ENCODE peak calls at places on chromosome 13, in six cellular contexts. D is HL-60, F is uterus, K is cardiac muscle cell, H is brain microvascular endothelial cell, G is esophagus squamous epithelium. Y is an unnamed sample.

GRCh38 chr13:73850104-73850898 is 283.9 kb downstream of the KLF12 start:
- DNase-seq in D (no peak), F (no peak), K (no peak), H (no peak), G (no peak), Y (no peak)

GRCh38 chr13:52695856-52696255 is 43.2 kb downstream of the SUGT1 start:
- DNase-seq in D (peak), F (no peak), K (peak), H (peak), G (no peak), Y (no peak)

GRCh38 chr13:100158569-100158968 is 69.7 kb downstream of the PCCA start:
- DNase-seq in D (no peak), F (no peak), K (no peak), H (no peak), G (no peak), Y (no peak)

GRCh38 chr13:71017607-71018006 is 849.4 kb downstream of the DACH1 start:
- DNase-seq in D (no peak), F (no peak), K (no peak), H (no peak), G (no peak), Y (no peak)

GRCh38 chr13:113907637-113908617 is 44.1 kb upstream of the GAS6 start:
- DNase-seq in D (no peak), F (peak), K (peak), H (no peak), G (no peak), Y (no peak)

GRCh38 chr13:108855737-108856387 is 226.5 kb downstream of the MYO16 start:
- DNase-seq in D (no peak), F (no peak), K (no peak), H (no peak), G (no peak), Y (no peak)

GRCh38 chr13:111494641-111495040 is 174.2 kb downstream of the TEX29 start:
- DNase-seq in D (no peak), F (peak), K (no peak), H (no peak), G (no peak), Y (no peak)

GRCh38 chr13:81874253-81874652 is 1533.3 kb upstream of the SPRY2 start:
- DNase-seq in D (no peak), F (no peak), K (no peak), H (no peak), G (no peak), Y (no peak)

GRCh38 chr13:20923272-20923671 is 20.7 kb upstream of the XPO4 start:
- DNase-seq in D (no peak), F (no peak), K (no peak), H (no peak), G (no peak), Y (no peak)

GRCh38 chr13:114035583-114036501 is 62.0 kb upstream of the C13orf46 start:
- DNase-seq in D (no peak), F (no peak), K (peak), H (peak), G (no peak), Y (peak)

GRCh38 chr13:21100994-21101757 is 39.8 kb upstream of the LATS2 start:
- DNase-seq in D (no peak), F (no peak), K (no peak), H (no peak), G (no peak), Y (no peak)

GRCh38 chr13:68275758-68276157 is 1045.6 kb upstream of the PCDH9 start:
- DNase-seq in D (no peak), F (no peak), K (no peak), H (no peak), G (no peak), Y (no peak)

GRCh38 chr13:111531505-111531904 is 211.1 kb downstream of the TEX29 start:
- DNase-seq in D (no peak), F (no peak), K (peak), H (peak), G (no peak), Y (no peak)

DNA sequence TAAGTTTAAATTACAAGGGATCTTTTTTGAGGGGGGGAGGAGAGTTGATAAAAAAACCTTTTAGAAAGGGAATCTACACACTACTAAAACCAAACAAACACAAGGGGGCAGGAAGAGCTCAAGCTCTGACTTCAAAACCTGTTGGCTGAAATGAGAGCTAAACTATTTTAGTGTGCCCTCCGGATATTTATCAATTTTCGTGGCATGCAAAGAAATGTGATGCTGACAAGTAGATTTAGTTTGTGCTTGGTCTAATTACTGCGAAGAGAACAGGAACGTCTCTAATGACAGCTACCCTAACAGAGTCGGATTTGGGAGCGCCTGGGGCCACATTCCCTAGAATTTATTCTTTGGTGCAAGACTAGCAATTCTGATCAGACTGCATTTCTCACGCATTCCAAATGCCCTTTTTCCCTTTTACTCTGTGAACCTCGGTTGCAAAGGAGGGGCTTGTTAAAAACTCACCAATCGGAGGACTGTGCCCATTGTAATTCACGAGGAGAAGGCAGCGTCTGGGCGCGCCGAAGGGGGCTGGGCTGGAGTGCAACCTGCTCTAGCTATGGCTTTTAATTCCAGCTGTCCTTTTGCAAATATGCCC is 804 bp upstream of the FREM2 start:
- DNase-seq in D (no peak), F (no peak), K (peak), H (no peak), G (no peak), Y (no peak)
- TF ChIP-seq CTCF in D (no peak), F (peak), K (peak), H (peak), G (peak), Y (peak)

GRCh38 chr13:29319451-29319850 is 276.0 kb downstream of the SLC7A1 start:
- DNase-seq in D (no peak), F (no peak), K (no peak), H (no peak), G (no peak), Y (no peak)
- TF ChIP-seq CTCF in D (no peak), F (no peak), K (no peak), H (no peak), G (no peak), Y (no peak)

DNA sequence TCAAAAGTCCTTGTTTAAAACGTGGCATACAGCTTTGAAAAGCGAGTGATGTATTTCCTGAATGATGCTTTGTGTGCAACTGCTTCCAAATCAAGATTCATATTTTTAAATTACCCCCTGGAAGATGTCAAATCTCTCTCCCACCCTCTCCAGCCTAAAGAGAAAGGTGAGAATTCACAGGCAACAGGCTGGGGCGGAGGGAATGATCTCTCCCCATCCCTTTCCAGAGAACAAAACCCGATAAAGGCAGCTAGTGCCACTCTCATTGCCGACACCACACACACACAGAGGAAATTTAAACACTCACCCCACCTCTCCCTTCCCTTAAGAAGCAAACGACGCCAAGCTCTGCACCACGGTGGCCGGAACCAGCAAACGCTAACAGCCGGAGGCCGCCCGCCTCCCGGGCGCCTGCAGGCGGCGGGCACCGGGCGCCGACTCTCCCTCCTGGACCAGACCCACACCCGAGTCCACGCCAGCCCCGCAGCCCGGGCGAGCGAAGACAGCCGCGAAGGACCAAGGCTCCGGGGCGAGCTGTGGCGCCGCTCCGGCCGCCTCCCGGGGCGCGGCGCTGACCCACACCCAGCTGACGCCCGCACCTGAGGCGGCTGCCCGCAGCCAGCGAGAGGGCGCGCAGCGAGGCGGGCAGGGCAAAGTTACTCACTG is 485 bp downstream of the LNX2 start:
- DNase-seq in D (no peak), F (no peak), K (peak), H (peak), G (no peak), Y (peak)
- TF ChIP-seq CTCF in D (no peak), F (no peak), K (peak), H (peak), G (peak), Y (peak)

GRCh38 chr13:33799950-33800592 is 17.9 kb upstream of the RFC3 start:
- DNase-seq in D (no peak), F (no peak), K (peak), H (peak), G (no peak), Y (no peak)
- TF ChIP-seq CTCF in D (no peak), F (peak), K (peak), H (peak), G (no peak), Y (peak)

DNA sequence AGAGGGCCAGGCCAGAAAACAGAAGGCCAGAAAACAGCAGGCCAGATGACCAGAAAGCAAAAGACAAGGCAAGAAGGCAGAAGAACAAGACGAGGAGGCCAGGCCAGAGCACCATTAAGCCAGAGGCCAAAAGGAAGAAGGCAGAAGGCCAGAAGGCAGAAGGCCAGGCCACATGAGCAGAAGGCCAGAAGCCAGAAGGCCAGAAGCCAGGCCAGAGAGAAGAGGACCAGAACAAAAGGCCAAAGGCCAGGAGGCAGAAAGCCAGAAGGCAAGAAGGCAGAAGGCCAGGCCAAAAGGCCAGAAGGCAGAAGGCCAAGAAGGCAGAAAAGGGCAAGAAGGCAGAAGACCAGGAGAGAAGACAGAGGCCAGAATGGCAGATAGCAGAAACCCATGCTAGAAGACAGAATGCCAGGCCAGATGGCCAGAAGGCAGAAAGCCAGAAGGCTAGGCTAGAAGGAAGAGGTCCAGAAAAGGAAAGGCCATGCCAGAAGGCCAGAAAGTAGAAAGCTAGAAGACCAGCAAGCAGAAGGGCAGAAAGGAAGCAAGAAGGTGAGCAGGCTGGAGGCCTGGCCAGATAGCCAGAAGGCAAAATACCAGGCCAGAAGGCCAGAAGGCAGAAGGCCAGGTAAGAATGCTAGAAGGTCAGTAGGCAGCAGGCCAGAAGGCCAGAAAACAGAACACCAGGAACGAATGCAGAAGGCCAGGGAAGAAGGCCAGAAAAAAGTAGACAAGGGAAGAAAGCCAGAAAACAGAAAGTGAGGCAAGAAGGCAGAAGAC is 187.6 kb downstream of the TUBA3C start:
- DNase-seq in D (no peak), F (no peak), K (no peak), H (no peak), G (no peak), Y (no peak)
- TF ChIP-seq CTCF in D (no peak), F (no peak), K (no peak), H (no peak), G (no peak), Y (no peak)

GRCh38 chr13:110212529-110212928 is 94.4 kb downstream of the COL4A1 start:
- DNase-seq in D (no peak), F (no peak), K (no peak), H (no peak), G (no peak), Y (no peak)
- TF ChIP-seq CTCF in D (no peak), F (no peak), K (no peak), H (no peak), G (no peak), Y (no peak)

GRCh38 chr13:28273919-28274318 is 135.6 kb downstream of the PAN3 start:
- DNase-seq in D (no peak), F (no peak), K (peak), H (no peak), G (no peak), Y (no peak)
- TF ChIP-seq CTCF in D (no peak), F (no peak), K (no peak), H (peak), G (no peak), Y (no peak)

DNA sequence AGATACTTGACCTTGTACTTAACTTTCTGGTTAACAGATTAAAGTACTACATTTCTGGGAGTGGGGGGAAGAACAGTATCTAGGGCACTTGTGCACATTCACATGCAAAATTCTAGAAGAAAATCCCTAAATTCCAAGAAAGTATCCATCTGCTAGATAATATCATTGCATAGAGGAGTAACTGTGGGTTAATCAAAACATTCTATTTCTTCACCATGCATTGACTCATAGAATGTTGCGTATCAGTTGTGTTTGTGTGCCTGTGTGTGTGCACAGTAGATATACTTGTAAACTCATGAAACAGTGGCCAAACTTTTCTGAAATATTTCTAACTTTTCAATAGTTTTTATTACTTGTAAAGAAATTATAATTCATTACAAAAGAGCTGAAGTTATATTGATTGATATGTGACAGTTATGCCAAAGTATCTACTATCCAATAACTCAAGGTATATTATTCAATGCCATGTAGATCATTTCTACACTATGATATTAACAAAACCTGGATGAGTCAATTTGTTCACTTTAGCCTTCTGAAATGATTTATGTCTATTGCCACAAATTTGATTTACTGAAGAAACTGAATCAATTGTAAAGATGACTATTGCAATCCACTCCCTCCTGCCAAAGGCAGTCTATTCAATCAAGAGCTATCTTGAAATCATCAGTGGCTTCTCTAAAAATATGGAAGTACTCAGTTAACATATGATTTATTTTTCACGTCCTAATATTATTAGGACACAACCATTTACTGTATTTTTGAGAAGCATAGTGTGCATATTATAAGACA is 756.7 kb upstream of the ARGLU1 start:
- DNase-seq in D (no peak), F (no peak), K (no peak), H (no peak), G (no peak), Y (no peak)
- TF ChIP-seq CTCF in D (no peak), F (no peak), K (no peak), H (no peak), G (no peak), Y (no peak)

Y was measured in tibial nerve.